ENCODE peak calls at places on chromosomes 6 and 20, in five cellular contexts. M is GM23248, H is hepatocyte, A is HCT116, Z is mammary epithelial cell. O is an unnamed sample.

GRCh38 chr20:23143098-23143497 is 57.0 kb upstream of the CD93 start:
- DNase-seq in M (peak; percentile 93), H (peak; percentile 73), A (peak; percentile 47), Z (peak; percentile 76), O (peak; percentile 65)

GRCh38 chr20:49894073-49894470 is 21.3 kb downstream of the SPATA2 start:
- DNase-seq in M (no peak), H (no peak), A (no peak), Z (no peak), O (no peak)

GRCh38 chr6:108518714-108519576 is 41.8 kb upstream of the FOXO3 start:
- DNase-seq in M (peak; percentile 55), H (no peak), A (peak; percentile 54), Z (peak; percentile 32), O (peak; percentile 61)

GRCh38 chr20:48338717-48339116 is 489.1 kb downstream of the PREX1 start:
- DNase-seq in M (peak; percentile 76), H (no peak), A (no peak), Z (no peak), O (no peak)

GRCh38 chr20:20202793-20203192 is 150.5 kb downstream of the CFAP61 start:
- DNase-seq in M (no peak), H (no peak), A (no peak), Z (no peak), O (no peak)

GRCh38 chr6:114342826-114343781 is at the start of gene HS3ST5:
- DNase-seq in M (peak; percentile 39), H (peak; percentile 81), A (peak; percentile 6), Z (peak; percentile 6), O (peak; percentile 23)

GRCh38 chr6:41306187-41306854 is 19.8 kb upstream of the TREM1 start:
- DNase-seq in M (peak; percentile 58), H (peak; percentile 81), A (peak; percentile 58), Z (peak; percentile 52), O (peak; percentile 57)

GRCh38 chr20:61435823-61436220 is 183.8 kb downstream of the CDH4 start:
- DNase-seq in M (no peak), H (no peak), A (no peak), Z (no peak), O (no peak)

GRCh38 chr20:2459981-2460751 is 10.4 kb downstream of the SNRPB start:
- DNase-seq in M (no peak), H (no peak), A (no peak), Z (no peak), O (no peak)

GRCh38 chr20:37990571-37991151 is 42.6 kb downstream of the TTI1 start:
- DNase-seq in M (peak; percentile 94), H (peak; percentile 27), A (no peak), Z (peak; percentile 91), O (no peak)

GRCh38 chr6:21227486-21227885 is 366.1 kb upstream of the SOX4 start:
- DNase-seq in M (peak; percentile 58), H (no peak), A (no peak), Z (peak; percentile 85), O (no peak)

GRCh38 chr20:20215976-20216727 is 151.8 kb upstream of the INSM1 start:
- DNase-seq in M (no peak), H (no peak), A (no peak), Z (no peak), O (no peak)

GRCh38 chr6:159729598-159729997 is 2.3 kb downstream of the WTAP start:
- DNase-seq in M (peak; percentile 54), H (peak; percentile 16), A (no peak), Z (peak; percentile 40), O (no peak)

GRCh38 chr20:36506253-36506652 is 35.1 kb upstream of the MYL9 start:
- DNase-seq in M (peak; percentile 34), H (no peak), A (no peak), Z (no peak), O (peak; percentile 39)

GRCh38 chr6:21769405-21769851 is 175.9 kb downstream of the SOX4 start:
- DNase-seq in M (peak; percentile 89), H (peak; percentile 32), A (no peak), Z (peak; percentile 59), O (peak; percentile 65)

GRCh38 chr20:313948-314347 is 11.4 kb upstream of the SOX12 start:
- DNase-seq in M (peak; percentile 89), H (no peak), A (no peak), Z (peak; percentile 85), O (no peak)

GRCh38 chr6:13474360-13474759 is 13.0 kb downstream of the GFOD1 start:
- DNase-seq in M (peak; percentile 51), H (no peak), A (no peak), Z (peak; percentile 83), O (no peak)

GRCh38 chr6:75449625-75450206 is 43.9 kb downstream of the FILIP1 start:
- DNase-seq in M (peak; percentile 69), H (no peak), A (no peak), Z (no peak), O (no peak)

GRCh38 chr6:160431791-160432404 is 83.7 kb downstream of the SLC22A3 start:
- DNase-seq in M (peak; percentile 12), H (peak; percentile 41), A (no peak), Z (no peak), O (no peak)

DNA sequence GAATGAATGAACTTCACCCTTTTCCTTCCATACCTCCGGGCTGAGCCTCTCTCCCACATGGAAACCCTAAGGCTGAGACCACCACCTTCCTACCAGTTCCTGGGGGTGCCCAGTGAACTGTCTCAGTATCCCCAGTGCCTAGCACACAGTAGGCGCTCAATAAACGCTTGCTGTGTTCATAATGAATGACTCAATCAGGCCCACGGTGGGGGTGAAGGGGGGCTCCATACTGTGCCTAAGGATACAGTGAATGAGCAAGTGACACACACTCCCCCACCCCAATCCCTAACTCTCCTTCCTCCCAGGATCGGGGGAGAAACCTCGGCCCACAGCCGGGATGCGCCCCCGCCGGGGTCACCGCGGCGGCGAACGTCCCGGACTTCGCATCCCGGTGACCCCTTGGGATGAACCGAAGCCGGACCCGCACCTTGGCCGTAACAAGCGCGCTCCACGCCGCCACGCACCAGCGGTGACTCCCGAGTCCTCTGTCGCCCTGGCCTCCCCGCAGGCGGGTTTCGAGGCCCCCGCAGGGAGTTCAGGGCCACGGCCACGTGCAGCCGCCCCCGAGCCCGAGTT is 592 bp downstream of the KCNG1 start:
- DNase-seq in M (no peak), H (no peak), A (no peak), Z (peak; percentile 7), O (no peak)
- TF ChIP-seq EZH2 in M (no peak), H (peak; percentile 95), A (no peak), Z (no peak), O (no peak)

GRCh38 chr6:71250050-71250689 is 38.4 kb upstream of the OGFRL1 start:
- DNase-seq in M (peak; percentile 83), H (no peak), A (no peak), Z (peak; percentile 57), O (peak; percentile 91)
- H3K4me3 ChIP-seq in M (peak overlapping the region; percentile 62), H (no peak overlapping the region), A (no peak overlapping the region), Z (no peak overlapping the region), O (no peak overlapping the region)

GRCh38 chr6:17884501-17885039 is 102.9 kb downstream of the KIF13A start:
- DNase-seq in M (peak; percentile 52), H (no peak), A (no peak), Z (no peak), O (no peak)
- H3K36me3 ChIP-seq in M (peaks cover 3% of the 10 kb centered on the region), H (no peaks in the 10 kb centered on the region), A (no peaks in the 10 kb centered on the region), Z (no peaks in the 10 kb centered on the region), O (no peaks in the 10 kb centered on the region)

GRCh38 chr6:169252805-169253189 is 849 bp downstream of the THBS2 start:
- DNase-seq in M (peak; percentile 56), H (no peak), A (no peak), Z (no peak), O (peak; percentile 18)

GRCh38 chr6:169251822-169252804 is 1.5 kb downstream of the THBS2 start:
- DNase-seq in M (peak; percentile 49), H (no peak), A (no peak), Z (no peak), O (no peak)

GRCh38 chr6:169253341-169253740 is 305 bp downstream of the THBS2 start:
- DNase-seq in M (peak; percentile 70), H (no peak), A (no peak), Z (no peak), O (no peak)

GRCh38 chr6:169254456-169255316 is 1.0 kb upstream of the THBS2 start:
- DNase-seq in M (peak; percentile 35), H (no peak), A (no peak), Z (no peak), O (no peak)

DNA sequence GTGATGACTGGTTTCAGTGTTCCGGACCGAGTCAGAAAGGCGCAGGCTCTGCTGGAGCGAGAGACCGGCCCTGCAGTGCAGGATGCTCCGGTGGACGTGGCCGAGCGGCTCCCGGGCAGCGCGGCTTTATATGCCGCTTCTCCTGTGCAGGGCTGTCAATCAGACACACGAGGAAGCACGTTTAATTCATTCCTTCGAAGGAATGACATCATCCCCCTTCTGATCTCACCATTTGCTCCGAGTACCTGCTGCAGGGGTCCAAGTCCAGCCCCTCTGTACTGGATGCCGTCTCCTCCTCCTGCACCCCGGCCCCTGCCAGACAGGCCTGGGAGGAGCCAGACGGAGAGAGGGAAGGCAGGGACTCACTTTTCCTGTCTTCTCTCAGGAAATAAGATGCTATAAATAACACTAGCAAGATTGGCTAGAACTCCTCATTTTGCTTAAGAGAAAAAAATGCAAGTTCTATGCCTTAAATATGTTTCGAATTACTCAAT is at the start of gene THBS2:
- DNase-seq in M (peak; percentile 84), H (peak; percentile 43), A (no peak), Z (no peak), O (no peak)
- TF ChIP-seq EZH2 in M (no peak), H (no peak), A (no peak), Z (no peak), O (no peak)

DNA sequence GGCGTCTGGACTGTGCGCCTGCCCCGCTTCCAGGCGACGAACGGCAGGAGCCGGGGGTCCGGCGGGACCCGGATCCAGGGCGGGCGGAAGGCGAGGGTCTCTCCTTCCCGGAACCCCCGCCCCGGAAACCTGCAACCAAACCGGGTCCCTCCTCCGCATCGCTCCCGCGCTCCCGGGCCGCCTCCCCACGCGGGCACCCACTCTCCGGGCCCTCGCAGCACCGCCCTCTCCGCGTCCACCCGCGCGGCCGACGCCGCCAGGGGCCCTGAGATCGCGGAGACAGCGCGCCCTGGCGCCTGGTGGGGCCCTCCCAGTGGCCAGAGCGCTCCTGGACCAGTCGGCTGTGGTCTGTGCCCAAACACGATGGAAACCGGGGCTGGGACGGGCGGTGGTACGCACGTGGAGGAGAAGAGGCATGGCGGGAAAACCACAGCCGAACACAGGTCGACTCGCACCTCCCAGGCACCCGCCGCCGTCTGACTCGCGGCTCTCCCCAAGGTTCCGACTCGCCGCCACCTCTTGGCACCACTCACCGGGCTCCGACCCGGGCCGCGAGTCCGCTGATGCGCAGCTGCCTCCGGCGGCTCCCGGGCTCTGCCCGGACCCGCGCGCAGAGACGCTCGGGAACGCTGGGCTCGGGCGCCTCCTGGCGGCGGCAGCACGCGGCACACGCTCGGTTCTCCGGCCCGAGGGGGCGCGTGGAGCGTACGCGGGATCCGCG is 7.9 kb downstream of the NKX2-2 start:
- DNase-seq in M (peak; percentile 69), H (peak; percentile 79), A (peak; percentile 44), Z (peak; percentile 63), O (peak; percentile 86)
- H3K4me3 ChIP-seq in M (peak overlapping the region; percentile 59), H (peak overlapping the region; percentile 45), A (peak overlapping the region; percentile 71), Z (peak overlapping the region; percentile 67), O (peak overlapping the region; percentile 46)

GRCh38 chr20:45016089-45016641 is 49.9 kb downstream of the STK4 start:
- DNase-seq in M (peak; percentile 49), H (peak; percentile 21), A (no peak), Z (no peak), O (no peak)
- H3K36me3 ChIP-seq in M (peaks cover 7% of the 10 kb centered on the region), H (no peaks in the 10 kb centered on the region), A (no peaks in the 10 kb centered on the region), Z (no peaks in the 10 kb centered on the region), O (peaks cover 5% of the 10 kb centered on the region)